ENCODE peak calls at places on chromosomes 6 and 20, in seven cellular contexts. E is uterus, C is Peyer's patch, Q is prostate gland, H is HCT116, K is transverse colon, U is testis. F is an unnamed sample.

GRCh38 chr6:46964716-46965519 is 43.2 kb upstream of the ADGRF5 start:
- DNase-seq in U (no peak), C (no peak), K (no peak), Q (no peak), E (no peak), H (no peak), F (no peak)

GRCh38 chr6:141248056-141248799 is 884.5 kb upstream of the GJE1 start:
- DNase-seq in H (no peak), K (no peak), Q (no peak), E (no peak), C (no peak), U (no peak), F (no peak)

GRCh38 chr6:144285798-144286502 is 815 bp downstream of the UTRN start:
- DNase-seq in H (no peak), U (peak; percentile 74), Q (peak; percentile 68), E (peak; percentile 66), C (peak; percentile 73), K (peak; percentile 78), F (peak; percentile 14)

GRCh38 chr20:35618372-35619131 is 2.9 kb downstream of the SPAG4 start:
- DNase-seq in H (no peak), U (no peak), Q (no peak), E (peak; percentile 39), C (no peak), K (no peak), F (no peak)

GRCh38 chr20:63264519-63264918 is 8.1 kb upstream of the ARFGAP1 start:
- DNase-seq in K (no peak), C (no peak), H (no peak), E (no peak), U (no peak), Q (no peak), F (no peak)

GRCh38 chr6:134123666-134124208 is 71.3 kb upstream of the SLC2A12 start:
- DNase-seq in Q (peak; percentile 37), E (no peak), U (peak; percentile 25), C (no peak), K (no peak), H (peak; percentile 94), F (no peak)

GRCh38 chr6:170429457-170429856 is 122.9 kb downstream of the FAM120B start:
- DNase-seq in K (no peak), U (peak; percentile 15), Q (no peak), C (no peak), H (no peak), E (no peak), F (no peak)

GRCh38 chr6:13302291-13302690 is 26.0 kb downstream of the TBC1D7 start:
- DNase-seq in Q (no peak), C (no peak), U (peak; percentile 28), E (no peak), H (no peak), K (no peak), F (no peak)

GRCh38 chr6:63471654-63472053 is 100.6 kb upstream of the LOC128125822 start:
- DNase-seq in H (no peak), C (no peak), Q (no peak), E (no peak), U (no peak), K (no peak), F (no peak)

GRCh38 chr20:5316188-5317158 is at the start of gene PROKR2:
- DNase-seq in K (no peak), C (no peak), Q (no peak), E (no peak), U (peak; percentile 35), H (no peak), F (no peak)

GRCh38 chr6:129370268-129370916 is 339.6 kb downstream of the ARHGAP18 start:
- DNase-seq in E (peak; percentile 22), K (peak; percentile 35), C (no peak), U (peak; percentile 67), Q (peak; percentile 13), H (peak; percentile 45), F (no peak)

GRCh38 chr6:133707456-133707855 is 181.5 kb upstream of the TCF21 start:
- DNase-seq in H (no peak), U (no peak), Q (no peak), E (no peak), K (no peak), C (no peak), F (no peak)

GRCh38 chr6:147958683-147959082 is 384.0 kb upstream of the SASH1 start:
- DNase-seq in Q (peak; percentile 10), C (no peak), K (no peak), U (no peak), E (no peak), H (no peak), F (no peak)

GRCh38 chr6:161079566-161080262 is 88.1 kb downstream of the MAP3K4 start:
- DNase-seq in C (no peak), E (peak; percentile 25), U (no peak), H (no peak), K (no peak), Q (no peak), F (peak; percentile 11)

GRCh38 chr6:72084992-72085569 is 198.7 kb downstream of the RIMS1 start:
- DNase-seq in C (no peak), H (no peak), U (no peak), Q (no peak), K (no peak), E (no peak), F (no peak)

GRCh38 chr6:169213814-169214520 is 39.7 kb downstream of the THBS2 start:
- DNase-seq in U (no peak), C (no peak), H (no peak), E (no peak), Q (no peak), K (no peak), F (no peak)
- TF ChIP-seq POLR2A in U (no peak), C (no peak), H (no peak), E (no peak), Q (no peak), K (no peak), F (no peak)

GRCh38 chr20:18496042-18496441 is 983 bp downstream of the RBBP9 start:
- DNase-seq in C (no peak), H (no peak), Q (no peak), E (no peak), U (no peak), K (no peak), F (no peak)

GRCh38 chr20:18497603-18498002 is 578 bp upstream of the RBBP9 start:
- DNase-seq in C (no peak), U (no peak), H (no peak), K (no peak), E (no peak), Q (no peak), F (no peak)

GRCh38 chr20:18496740-18497592 is at the start of gene RBBP9:
- DNase-seq in K (peak; percentile 89), U (peak; percentile 90), Q (peak; percentile 74), H (peak; percentile 56), E (peak; percentile 81), C (peak; percentile 89), F (peak; percentile 81)
- TF ChIP-seq POLR2A in K (no peak), U (no peak), Q (peak; percentile 23), H (peak; percentile 49), E (peak; percentile 36), C (no peak), F (peak; percentile 84)

GRCh38 chr6:3438190-3439167 is 18.4 kb downstream of the SLC22A23 start:
- DNase-seq in H (no peak), K (peak; percentile 25), E (no peak), U (no peak), C (no peak), Q (peak; percentile 56), F (peak; percentile 55)
- TF ChIP-seq POLR2A in H (no peak), K (no peak), E (no peak), U (no peak), C (no peak), Q (no peak), F (no peak)

DNA sequence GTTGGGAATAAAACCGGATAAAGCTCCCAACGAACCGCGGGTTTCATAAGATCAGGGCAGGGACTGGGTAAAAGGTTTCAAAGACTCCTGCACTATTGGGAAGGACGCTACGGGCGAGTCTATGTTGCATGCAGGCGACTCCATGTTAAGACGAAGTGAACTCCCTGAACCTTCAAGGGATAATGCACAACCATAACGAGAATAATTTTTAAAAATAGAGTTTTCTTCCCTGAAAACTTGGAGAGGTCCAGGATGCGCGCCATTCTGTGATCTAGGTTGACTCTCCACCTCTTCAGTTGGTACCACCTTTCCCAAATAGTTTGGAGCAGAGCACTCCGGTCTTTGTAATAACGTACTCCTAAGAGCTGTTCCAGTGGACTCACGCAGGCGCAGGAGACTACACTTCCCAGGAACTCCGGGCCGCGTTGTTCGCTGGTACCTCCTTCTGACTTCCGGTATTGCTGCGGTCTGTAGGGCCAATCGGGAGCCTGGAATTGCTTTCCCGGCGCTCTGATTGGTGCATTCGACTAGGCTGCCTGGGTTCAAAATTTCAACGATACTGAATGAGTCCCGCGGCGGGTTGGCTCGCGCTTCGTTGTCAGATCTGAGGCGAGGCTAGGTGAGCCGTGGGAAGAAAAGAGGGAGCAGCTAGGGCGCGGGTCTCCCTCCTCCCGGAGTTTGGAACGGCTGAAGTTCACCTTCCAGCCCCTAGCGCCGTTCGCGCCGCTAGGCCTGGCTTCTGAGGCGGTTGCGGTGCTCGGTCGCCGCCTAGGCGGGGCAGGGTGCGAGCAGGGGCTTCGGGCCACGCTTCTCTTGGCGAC is at the start of gene TPX2:
- DNase-seq in K (peak; percentile 95), H (peak; percentile 93), E (peak; percentile 90), U (peak; percentile 99), C (peak; percentile 94), Q (peak; percentile 97), F (peak; percentile 91)
- TF ChIP-seq POLR2A in K (peak; percentile 51), H (peak; percentile 94), E (peak; percentile 48), U (peak; percentile 49), C (peak; percentile 58), Q (peak; percentile 45), F (peak; percentile 57)

GRCh38 chr20:62160876-62161275 is 17.3 kb downstream of the SS18L1 start:
- DNase-seq in Q (no peak), K (no peak), U (no peak), C (no peak), H (no peak), E (no peak), F (no peak)

GRCh38 chr20:62159835-62160234 is 16.3 kb downstream of the SS18L1 start:
- DNase-seq in K (no peak), U (no peak), Q (no peak), H (peak; percentile 86), C (no peak), E (no peak), F (peak; percentile 50)

GRCh38 chr20:62162765-62163484 is 19.4 kb downstream of the SS18L1 start:
- DNase-seq in C (no peak), H (no peak), Q (no peak), K (no peak), E (no peak), U (no peak), F (no peak)

GRCh38 chr20:62160253-62160652 is 16.7 kb downstream of the SS18L1 start:
- DNase-seq in H (no peak), E (no peak), K (no peak), Q (no peak), U (no peak), C (no peak), F (no peak)

DNA sequence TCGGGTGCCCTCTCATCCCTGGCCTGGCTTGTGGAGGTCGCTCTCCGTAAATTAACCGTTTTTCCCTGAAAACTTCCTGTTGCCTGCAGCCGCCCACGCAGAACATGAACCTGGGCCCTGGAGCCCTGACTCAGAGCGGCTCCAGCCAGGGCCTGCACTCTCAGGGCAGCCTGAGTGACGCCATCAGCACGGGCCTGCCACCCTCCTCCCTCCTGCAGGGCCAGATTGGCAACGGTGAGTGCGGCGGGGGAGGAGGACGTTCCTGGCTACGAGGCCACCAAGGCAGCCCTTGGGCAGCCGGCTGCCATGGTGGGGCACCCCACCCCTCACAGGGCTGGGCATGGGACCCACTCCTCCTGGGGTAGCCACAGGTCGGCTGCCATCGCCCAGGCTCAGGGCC is 17.8 kb downstream of the SS18L1 start:
- DNase-seq in U (no peak), C (no peak), H (no peak), Q (no peak), K (no peak), E (no peak), F (peak; percentile 82)
- TF ChIP-seq POLR2A in U (no peak), C (no peak), H (no peak), Q (no peak), K (no peak), E (no peak), F (no peak)

F was measured in H54.